ENCODE peak calls at places on chromosomes 7 and 10, in ten cellular contexts. X, G, Y, U, B, I, D, R, J and S are unnamed samples.

GRCh38 chr7:2180081-2180480 is 52.7 kb downstream of the MAD1L1 start:
- DNase-seq in X (no peak), G (no peak), Y (no peak), U (no peak), B (no peak), I (no peak), D (no peak), R (peak), J (no peak), S (no peak)

GRCh38 chr10:28155726-28156125 is 147.1 kb downstream of the MPP7 start:
- DNase-seq in X (no peak), G (no peak), Y (no peak), U (no peak), B (no peak), I (no peak), D (no peak), R (no peak), J (no peak), S (no peak)

GRCh38 chr7:21278944-21279343 is 148.9 kb upstream of the SP4 start:
- DNase-seq in X (no peak), G (no peak), Y (no peak), U (no peak), B (no peak), I (no peak), D (no peak), R (no peak), J (no peak), S (no peak)

GRCh38 chr10:48522011-48522765 is 82.7 kb downstream of the ARHGAP22 start:
- DNase-seq in X (no peak), G (no peak), Y (no peak), U (no peak), B (no peak), I (no peak), D (no peak), R (no peak), J (no peak), S (peak)

GRCh38 chr7:40192036-40192435 is 57.2 kb downstream of the SUGCT start:
- DNase-seq in X (no peak), G (no peak), Y (no peak), U (no peak), B (no peak), I (no peak), D (no peak), R (no peak), J (peak), S (peak)

GRCh38 chr10:130045801-130046321 is 64.8 kb downstream of the C10orf143 start:
- DNase-seq in X (no peak), G (no peak), Y (no peak), U (no peak), B (no peak), I (no peak), D (no peak), R (no peak), J (no peak), S (no peak)

GRCh38 chr7:1160665-1161010 is 642 bp upstream of the ZFAND2A start:
- DNase-seq in X (peak), G (peak), Y (peak), U (no peak), B (no peak), I (no peak), D (no peak), R (no peak), J (no peak), S (peak)

GRCh38 chr7:47228386-47229014 is 353.4 kb downstream of the TNS3 start:
- DNase-seq in X (no peak), G (no peak), Y (no peak), U (peak), B (no peak), I (peak), D (no peak), R (peak), J (no peak), S (no peak)

GRCh38 chr10:124291009-124291671 is 127.6 kb downstream of the OAT start:
- DNase-seq in X (no peak), G (no peak), Y (no peak), U (no peak), B (no peak), I (no peak), D (no peak), R (peak), J (peak), S (no peak)

GRCh38 chr7:89200758-89201157 is 405.2 kb upstream of the TEX47 start:
- DNase-seq in X (no peak), G (no peak), Y (no peak), U (no peak), B (no peak), I (no peak), D (peak), R (no peak), J (no peak), S (no peak)

GRCh38 chr7:125025620-125026019 is 96.0 kb upstream of the POT1 start:
- DNase-seq in X (no peak), G (no peak), Y (no peak), U (no peak), B (no peak), I (no peak), D (no peak), R (no peak), J (no peak), S (no peak)

GRCh38 chr10:74419491-74420466 is 268.8 kb downstream of the ADK start:
- DNase-seq in X (peak), G (no peak), Y (peak), U (peak), B (no peak), I (peak), D (peak), R (no peak), J (no peak), S (peak)

GRCh38 chr10:63718006-63718405 is 196.8 kb downstream of the REEP3 start:
- DNase-seq in X (no peak), G (no peak), Y (no peak), U (no peak), B (no peak), I (no peak), D (no peak), R (no peak), J (no peak), S (no peak)

GRCh38 chr10:123287594-123288247 is 133.5 kb downstream of the BUB3 start:
- DNase-seq in X (no peak), G (no peak), Y (no peak), U (peak), B (no peak), I (peak), D (no peak), R (no peak), J (no peak), S (peak)